ENCODE peak calls at places on chromosomes 13 and 19, in six cellular contexts. K is NCI-H1092 treated with DMSO at 0.1 percent for 48 hours; T is choroid plexus epithelial cell; I is left colon; O is activated CD4-positive, alpha-beta T cell treated with anti-CD3 and anti-CD28 coated beads, Interleukin-2, amount 50 U/mL, for 1 hour; A is cardiac muscle cell. E is an unnamed sample.

GRCh38 chr13:95671597-95671996 is 5.3 kb upstream of the DNAJC3 start:
- DNase-seq in K (no peak), T (no peak), I (no peak), O (no peak), A (no peak), E (no peak)

GRCh38 chr19:35268546-35269424 is at the start of gene USF2:
- DNase-seq in K (peak), T (peak), I (peak), O (peak), A (peak), E (peak)

GRCh38 chr19:2455481-2456300 is 1.1 kb downstream of the LMNB2 start:
- DNase-seq in K (peak), T (peak), I (peak), O (peak), A (no peak), E (peak)

GRCh38 chr13:39016789-39017188 is 21.1 kb downstream of the PROSER1 start:
- DNase-seq in K (peak), T (peak), I (no peak), O (no peak), A (peak), E (peak)

GRCh38 chr13:109654341-109655205 is 131.8 kb downstream of the IRS2 start:
- DNase-seq in K (no peak), T (peak), I (no peak), O (no peak), A (no peak), E (no peak)

GRCh38 chr13:111534646-111535461 is 214.4 kb downstream of the TEX29 start:
- DNase-seq in K (no peak), T (no peak), I (peak), O (no peak), A (peak), E (no peak)

GRCh38 chr13:25738342-25738771 is 313.5 kb downstream of the SHISA2 start:
- DNase-seq in K (peak), T (peak), I (no peak), O (no peak), A (peak), E (no peak)

GRCh38 chr19:13103961-13104847 is 1.5 kb upstream of the LYL1 start:
- DNase-seq in K (no peak), T (no peak), I (peak), O (peak), A (peak), E (peak)

GRCh38 chr13:95403349-95404140 is 102.3 kb upstream of the ABCC4 start:
- DNase-seq in K (no peak), T (peak), I (no peak), O (peak), A (peak), E (no peak)

GRCh38 chr19:44908836-44909201 is 3.2 kb downstream of the APOE start:
- DNase-seq in K (no peak), T (no peak), I (no peak), O (no peak), A (no peak), E (no peak)

GRCh38 chr13:46149272-46150133 is 32.5 kb downstream of the LCP1 start:
- DNase-seq in K (no peak), T (peak), I (no peak), O (no peak), A (no peak), E (no peak)

GRCh38 chr19:39533003-39533512 is 406 bp upstream of the EID2B start:
- DNase-seq in K (no peak), T (no peak), I (no peak), O (no peak), A (no peak), E (no peak)

GRCh38 chr13:94886191-94886590 is 173.8 kb upstream of the SOX21 start:
- DNase-seq in K (no peak), T (peak), I (no peak), O (no peak), A (no peak), E (no peak)

GRCh38 chr19:51124216-51124615 is 490 bp upstream of the SIGLEC9 start:
- DNase-seq in K (no peak), T (no peak), I (no peak), O (no peak), A (no peak), E (no peak)

GRCh38 chr19:10294368-10294697 is 4.6 kb downstream of the ICAM5 start:
- DNase-seq in K (no peak), T (no peak), I (no peak), O (no peak), A (no peak), E (peak)